ENCODE peak calls at places on chromosomes 7 and 10, in seven cellular contexts. One of them, this sample, is unnamed.

GRCh38 chr7:25678215-25678614 is 449.9 kb upstream of the NPVF start:
- DNase-seq in small intestine: no peak
- DNase-seq in GM12865: no peak
- DNase-seq in mesenchymal stem cell: no peak
- DNase-seq in Daoy: no peak
- DNase-seq in HCT116: no peak
- DNase-seq in NCI-H460: no peak
- DNase-seq in this sample: no peak

GRCh38 chr10:91745086-91745831 is 53.0 kb upstream of the TNKS2 start:
- DNase-seq in small intestine: peak
- DNase-seq in GM12865: peak
- DNase-seq in mesenchymal stem cell: peak
- DNase-seq in Daoy: peak
- DNase-seq in HCT116: peak
- DNase-seq in NCI-H460: peak
- DNase-seq in this sample: no peak

GRCh38 chr10:11757820-11758463 is 15.8 kb downstream of the ECHDC3 start:
- DNase-seq in small intestine: peak
- DNase-seq in GM12865: peak
- DNase-seq in mesenchymal stem cell: peak
- DNase-seq in Daoy: peak
- DNase-seq in HCT116: peak
- DNase-seq in NCI-H460: peak
- DNase-seq in this sample: peak

GRCh38 chr10:509361-510102 is 179.9 kb downstream of the DIP2C start:
- DNase-seq in small intestine: no peak
- DNase-seq in GM12865: no peak
- DNase-seq in mesenchymal stem cell: no peak
- DNase-seq in Daoy: no peak
- DNase-seq in HCT116: no peak
- DNase-seq in NCI-H460: no peak
- DNase-seq in this sample: no peak

GRCh38 chr10:52115823-52116222 is 198.3 kb upstream of the DKK1 start:
- DNase-seq in small intestine: no peak
- DNase-seq in GM12865: peak
- DNase-seq in mesenchymal stem cell: no peak
- DNase-seq in Daoy: peak
- DNase-seq in HCT116: no peak
- DNase-seq in NCI-H460: no peak
- DNase-seq in this sample: no peak

GRCh38 chr10:126021833-126022500 is 125.6 kb downstream of the FANK1 start:
- DNase-seq in small intestine: peak
- DNase-seq in GM12865: no peak
- DNase-seq in mesenchymal stem cell: no peak
- DNase-seq in Daoy: no peak
- DNase-seq in HCT116: no peak
- DNase-seq in NCI-H460: no peak
- DNase-seq in this sample: no peak

GRCh38 chr7:87155788-87156187 is 3.5 kb downstream of the DMTF1 start:
- DNase-seq in small intestine: no peak
- DNase-seq in GM12865: no peak
- DNase-seq in mesenchymal stem cell: no peak
- DNase-seq in Daoy: no peak
- DNase-seq in HCT116: no peak
- DNase-seq in NCI-H460: no peak
- DNase-seq in this sample: no peak

GRCh38 chr7:107563072-107563760 is 504 bp downstream of the COG5 start:
- DNase-seq in small intestine: peak
- DNase-seq in GM12865: peak
- DNase-seq in mesenchymal stem cell: no peak
- DNase-seq in Daoy: no peak
- DNase-seq in HCT116: peak
- DNase-seq in NCI-H460: no peak
- DNase-seq in this sample: no peak

GRCh38 chr10:24556746-24557742 is 166.6 kb downstream of the ARHGAP21 start:
- DNase-seq in small intestine: peak
- DNase-seq in GM12865: peak
- DNase-seq in mesenchymal stem cell: peak
- DNase-seq in Daoy: peak
- DNase-seq in HCT116: peak
- DNase-seq in NCI-H460: peak
- DNase-seq in this sample: no peak

GRCh38 chr7:39688611-39689485 is 65.5 kb downstream of the RALA start:
- DNase-seq in small intestine: peak
- DNase-seq in GM12865: no peak
- DNase-seq in mesenchymal stem cell: no peak
- DNase-seq in Daoy: peak
- DNase-seq in HCT116: no peak
- DNase-seq in NCI-H460: peak
- DNase-seq in this sample: no peak

GRCh38 chr7:76294344-76295024 is 8.0 kb upstream of the HSPB1 start:
- DNase-seq in small intestine: peak
- DNase-seq in GM12865: peak
- DNase-seq in mesenchymal stem cell: peak
- DNase-seq in Daoy: peak
- DNase-seq in HCT116: peak
- DNase-seq in NCI-H460: peak
- DNase-seq in this sample: peak

GRCh38 chr7:73850781-73851207 is 8.5 kb upstream of the METTL27 start:
- DNase-seq in small intestine: peak
- DNase-seq in GM12865: no peak
- DNase-seq in mesenchymal stem cell: peak
- DNase-seq in Daoy: peak
- DNase-seq in HCT116: peak
- DNase-seq in NCI-H460: peak
- DNase-seq in this sample: no peak

GRCh38 chr10:78212134-78212785 is 178.6 kb downstream of the RPS24 start:
- DNase-seq in small intestine: no peak
- DNase-seq in GM12865: no peak
- DNase-seq in mesenchymal stem cell: no peak
- DNase-seq in Daoy: no peak
- DNase-seq in HCT116: no peak
- DNase-seq in NCI-H460: no peak
- DNase-seq in this sample: no peak

GRCh38 chr7:37095122-37095521 is 353.5 kb downstream of the ELMO1 start:
- DNase-seq in small intestine: no peak
- DNase-seq in GM12865: no peak
- DNase-seq in mesenchymal stem cell: peak
- DNase-seq in Daoy: no peak
- DNase-seq in HCT116: no peak
- DNase-seq in NCI-H460: no peak
- DNase-seq in this sample: no peak

GRCh38 chr7:41134242-41134872 is 568.5 kb downstream of the INHBA start:
- DNase-seq in small intestine: no peak
- DNase-seq in GM12865: peak
- DNase-seq in mesenchymal stem cell: peak
- DNase-seq in Daoy: peak
- DNase-seq in HCT116: no peak
- DNase-seq in NCI-H460: no peak
- DNase-seq in this sample: no peak

GRCh38 chr10:101691081-101691480 is 3.9 kb downstream of the FBXW4 start:
- DNase-seq in small intestine: no peak
- DNase-seq in GM12865: no peak
- DNase-seq in mesenchymal stem cell: no peak
- DNase-seq in Daoy: no peak
- DNase-seq in HCT116: no peak
- DNase-seq in NCI-H460: no peak
- DNase-seq in this sample: no peak

GRCh38 chr10:89206402-89207180 is 526 bp downstream of the CH25H start:
- DNase-seq in small intestine: peak
- DNase-seq in GM12865: no peak
- DNase-seq in mesenchymal stem cell: no peak
- DNase-seq in Daoy: peak
- DNase-seq in HCT116: no peak
- DNase-seq in NCI-H460: no peak
- DNase-seq in this sample: peak

GRCh38 chr7:134469622-134470021 is 10.7 kb upstream of the AKR1B1 start:
- DNase-seq in small intestine: no peak
- DNase-seq in GM12865: no peak
- DNase-seq in mesenchymal stem cell: no peak
- DNase-seq in Daoy: no peak
- DNase-seq in HCT116: no peak
- DNase-seq in NCI-H460: no peak
- DNase-seq in this sample: no peak

GRCh38 chr10:5589963-5590511 is 65.3 kb downstream of the CALML3 start:
- DNase-seq in small intestine: no peak
- DNase-seq in GM12865: peak
- DNase-seq in mesenchymal stem cell: peak
- DNase-seq in Daoy: peak
- DNase-seq in HCT116: no peak
- DNase-seq in NCI-H460: no peak
- DNase-seq in this sample: peak

This sample was measured in aorta.